ENCODE peak calls at places on chromosomes 13 and 19, in four cellular contexts. A is AG09309, W is colonic mucosa, J is mesendoderm. Q is an unnamed sample.

GRCh38 chr13:41188584-41188983 is 5.8 kb downstream of the KBTBD7 start:
- DNase-seq in A (no peak), J (no peak), W (no peak), Q (no peak)

GRCh38 chr19:28067882-28068281 is 1145.1 kb downstream of the UQCRFS1 start:
- DNase-seq in W (no peak), J (no peak), A (no peak), Q (no peak)

GRCh38 chr19:48676887-48677286 is 4.1 kb upstream of the NTN5 start:
- DNase-seq in J (no peak), A (no peak), W (peak; percentile 60), Q (no peak)

GRCh38 chr19:55473613-55474012 is 2.8 kb upstream of the ZNF628 start:
- DNase-seq in A (no peak), J (peak; percentile 18), W (no peak), Q (no peak)

GRCh38 chr19:41851456-41851855 is 6.6 kb downstream of the DMRTC2 start:
- DNase-seq in A (no peak), J (no peak), W (no peak), Q (no peak)

GRCh38 chr19:7916137-7916907 is 1.7 kb downstream of the TGFBR3L start:
- DNase-seq in A (no peak), W (no peak), J (peak; percentile 29), Q (no peak)

GRCh38 chr13:31878955-31879354 is 139.6 kb downstream of the RXFP2 start:
- DNase-seq in A (no peak), W (no peak), J (no peak), Q (no peak)

GRCh38 chr19:1896508-1896907 is 8.7 kb upstream of the ADAT3 start:
- DNase-seq in W (no peak), J (no peak), A (no peak), Q (no peak)

GRCh38 chr13:28704282-28704681 is 14.5 kb downstream of the SLC46A3 start:
- DNase-seq in W (no peak), A (no peak), J (peak; percentile 78), Q (no peak)

GRCh38 chr19:46902402-46902766 is 41.6 kb downstream of the ARHGAP35 start:
- DNase-seq in J (peak; percentile 40), A (no peak), W (no peak), Q (peak; percentile 72)

GRCh38 chr13:77860621-77861020 is 58.0 kb downstream of the EDNRB start:
- DNase-seq in J (no peak), W (no peak), A (no peak), Q (peak; percentile 66)

GRCh38 chr19:13031917-13032623 is 36.8 kb downstream of the NFIX start:
- DNase-seq in W (no peak), A (no peak), J (no peak), Q (no peak)

GRCh38 chr13:77136902-77137420 is 110.0 kb upstream of the FBXL3 start:
- DNase-seq in W (no peak), J (peak; percentile 19), A (no peak), Q (no peak)

GRCh38 chr13:28535734-28536133 is 40.8 kb upstream of the FLT1 start:
- DNase-seq in W (no peak), J (no peak), A (no peak), Q (no peak)

GRCh38 chr19:15936173-15936572 is 1.8 kb upstream of the CYP4F11 start:
- DNase-seq in J (no peak), A (no peak), W (no peak), Q (no peak)

GRCh38 chr19:43290568-43291359 is 21.4 kb upstream of the PSG9 start:
- DNase-seq in A (no peak), W (no peak), J (peak; percentile 33), Q (no peak)

GRCh38 chr13:113552786-113553540 is 31.6 kb upstream of the TFDP1 start:
- DNase-seq in W (peak; percentile 13), A (no peak), J (no peak), Q (no peak)

GRCh38 chr19:17500447-17501198 is 10.8 kb upstream of the PGLS start:
- DNase-seq in W (no peak), J (no peak), A (no peak), Q (no peak)

GRCh38 chr19:17495639-17496265 is 15.7 kb upstream of the PGLS start:
- DNase-seq in J (no peak), A (no peak), W (no peak), Q (no peak)

GRCh38 chr19:17497149-17497798 is 14.2 kb upstream of the PGLS start:
- DNase-seq in A (no peak), W (peak; percentile 32), J (no peak), Q (no peak)

GRCh38 chr19:17491287-17491686 is 20.2 kb upstream of the PGLS start:
- DNase-seq in A (no peak), W (no peak), J (no peak), Q (no peak)

DNA sequence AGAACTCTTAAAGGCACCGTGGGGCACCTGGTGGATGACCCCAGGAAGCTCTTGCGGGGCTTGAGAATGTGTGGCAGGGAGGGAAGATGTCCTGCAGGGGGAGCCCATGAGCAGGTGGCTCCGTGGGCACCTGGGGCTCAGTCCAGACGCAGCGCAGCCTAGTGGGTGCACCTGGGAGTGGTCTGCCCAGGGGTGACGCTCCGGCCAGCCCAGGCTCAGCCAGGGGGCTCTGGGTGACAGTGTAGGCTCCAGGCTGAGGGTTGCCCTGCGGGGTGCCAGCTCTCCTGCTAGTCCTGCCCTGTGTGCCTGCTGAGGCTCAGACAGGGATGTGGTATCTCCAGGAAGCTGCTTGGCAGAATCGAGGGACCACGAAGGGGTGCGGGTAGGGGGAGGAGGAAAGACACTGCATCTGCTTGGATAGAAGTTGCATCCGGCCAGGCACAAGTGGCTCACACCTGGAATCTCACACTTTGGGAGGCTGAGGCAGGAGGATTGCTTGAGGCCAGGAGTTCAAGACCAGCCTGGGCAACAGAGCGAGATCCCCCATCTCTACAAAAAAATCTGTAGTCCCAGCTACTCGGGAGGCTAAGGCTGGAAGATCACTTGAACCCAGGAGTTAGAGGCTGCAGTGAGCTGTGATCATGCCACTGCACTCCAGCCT is 15.0 kb upstream of the PGLS start:
- DNase-seq in A (no peak), W (peak; percentile 82), J (peak; percentile 88), Q (no peak)
- H3K4me3 ChIP-seq in A (no peak overlapping the region), W (no peak overlapping the region), J (no peak overlapping the region), Q (no peak overlapping the region)

GRCh38 chr13:43767351-43767901 is 19.3 kb downstream of the ENOX1 start:
- DNase-seq in J (no peak), W (no peak), A (no peak), Q (no peak)
- H3K4me3 ChIP-seq in J (no peak overlapping the region), W (no peak overlapping the region), A (no peak overlapping the region), Q (no peak overlapping the region)

DNA sequence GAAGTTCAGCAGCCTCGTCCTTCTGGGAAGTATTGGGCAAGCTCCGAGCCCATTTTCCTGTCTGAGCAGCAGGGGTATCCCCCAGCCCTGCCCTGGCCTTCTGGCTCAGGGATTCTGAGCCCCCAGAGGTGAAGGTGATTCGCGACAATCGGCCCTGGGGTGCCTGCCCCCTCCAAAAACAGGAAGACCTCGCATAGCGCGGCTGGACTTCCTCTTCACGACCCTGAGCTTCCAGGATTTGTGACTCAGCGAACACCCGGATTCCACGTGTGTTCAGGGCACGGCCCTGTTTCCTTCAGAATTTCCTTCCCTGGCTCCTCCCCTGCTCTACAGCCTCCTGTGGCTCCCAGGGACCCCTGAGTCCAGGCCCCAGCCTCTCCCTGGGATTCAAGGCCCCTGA is at the start of gene SEMA6B:
- DNase-seq in A (no peak), J (no peak), W (no peak), Q (no peak)
- H3K4me3 ChIP-seq in A (no peak within 1 kb of the TSS), J (no peak within 1 kb of the TSS), W (no peak within 1 kb of the TSS), Q (no peak within 1 kb of the TSS)

GRCh38 chr13:72890546-72890945 is 108.6 kb downstream of the PIBF1 start:
- DNase-seq in W (no peak), A (no peak), J (no peak), Q (no peak)

GRCh38 chr13:72889496-72889895 is 107.6 kb downstream of the PIBF1 start:
- DNase-seq in A (no peak), W (no peak), J (no peak), Q (no peak)

GRCh38 chr13:72884111-72884510 is 102.2 kb downstream of the PIBF1 start:
- DNase-seq in A (no peak), J (no peak), W (no peak), Q (no peak)

GRCh38 chr13:72891423-72891822 is 109.5 kb downstream of the PIBF1 start:
- DNase-seq in J (no peak), A (no peak), W (no peak), Q (no peak)

DNA sequence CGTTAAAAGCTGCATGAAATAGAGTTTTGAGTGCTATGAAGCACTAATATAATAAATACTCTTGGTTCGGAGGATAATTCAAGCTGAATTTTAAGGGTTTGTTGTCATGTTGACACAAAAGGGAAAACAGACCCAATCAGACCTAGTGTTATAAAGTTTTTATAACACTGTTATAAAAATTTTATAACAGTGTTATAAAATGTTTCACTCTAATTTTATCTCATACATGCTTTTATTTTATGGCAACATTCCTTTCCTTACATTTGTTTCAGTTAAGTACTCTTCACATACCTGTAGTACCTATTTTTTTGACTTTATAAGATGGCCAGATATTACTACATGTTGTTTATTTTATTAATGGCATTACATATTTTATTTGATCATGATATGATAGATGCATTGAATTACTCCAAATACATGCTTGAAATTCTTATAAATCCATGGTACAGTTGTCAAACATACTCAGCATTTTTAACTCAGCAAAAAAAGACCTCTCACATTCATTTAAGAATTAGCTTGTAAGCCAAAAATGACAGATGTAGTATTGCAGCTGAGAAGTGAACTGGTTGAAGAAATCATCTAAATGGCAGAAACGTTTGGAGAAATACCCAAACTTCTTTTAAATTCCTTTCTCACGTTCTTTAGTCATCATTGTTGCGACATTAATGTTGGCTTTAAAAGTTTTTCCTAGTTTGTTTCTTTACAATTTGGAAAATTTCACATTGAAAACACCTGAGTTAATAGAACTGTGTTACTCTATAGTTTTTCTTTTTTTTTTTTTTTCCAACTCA is 104.5 kb downstream of the PIBF1 start:
- DNase-seq in W (no peak), A (peak; percentile 18), J (no peak), Q (peak; percentile 4)
- H3K4me3 ChIP-seq in W (no peak overlapping the region), A (no peak overlapping the region), J (no peak overlapping the region), Q (no peak overlapping the region)

GRCh38 chr19:50430888-50431342 is 1.8 kb upstream of the MYBPC2 start:
- DNase-seq in J (no peak), W (no peak), A (no peak), Q (no peak)

GRCh38 chr19:50425581-50425980 is 6.8 kb downstream of the SPIB start:
- DNase-seq in W (no peak), J (no peak), A (no peak), Q (no peak)

GRCh38 chr19:50428768-50429463 is 3.8 kb upstream of the MYBPC2 start:
- DNase-seq in A (no peak), J (no peak), W (no peak), Q (no peak)

GRCh38 chr19:50427318-50427925 is 5.3 kb upstream of the MYBPC2 start:
- DNase-seq in A (no peak), W (no peak), J (no peak), Q (no peak)

DNA sequence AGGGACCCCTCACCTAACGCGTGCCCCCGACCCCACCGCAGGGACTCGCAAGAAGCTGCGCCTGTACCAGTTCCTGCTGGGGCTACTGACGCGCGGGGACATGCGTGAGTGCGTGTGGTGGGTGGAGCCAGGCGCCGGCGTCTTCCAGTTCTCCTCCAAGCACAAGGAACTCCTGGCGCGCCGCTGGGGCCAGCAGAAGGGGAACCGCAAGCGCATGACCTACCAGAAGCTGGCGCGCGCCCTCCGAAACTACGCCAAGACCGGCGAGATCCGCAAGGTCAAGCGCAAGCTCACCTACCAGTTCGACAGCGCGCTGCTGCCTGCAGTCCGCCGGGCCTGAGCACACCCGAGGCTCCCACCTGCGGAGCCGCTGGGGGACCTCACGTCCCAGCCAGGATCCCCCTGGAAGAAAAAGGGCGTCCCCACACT is 4.7 kb upstream of the MYBPC2 start:
- DNase-seq in J (peak; percentile 68), A (no peak), W (peak; percentile 78), Q (peak; percentile 73)
- H3K4me3 ChIP-seq in J (no peak overlapping the region), A (peak overlapping the region; percentile 19), W (peak overlapping the region; percentile 14), Q (peak overlapping the region; percentile 30)

GRCh38 chr19:497476-497860 is 1.2 kb downstream of the MADCAM1 start:
- DNase-seq in W (no peak), A (no peak), J (no peak), Q (no peak)
- H3K4me3 ChIP-seq in W (peak overlapping the region; percentile 20), A (no peak overlapping the region), J (no peak overlapping the region), Q (no peak overlapping the region)